ENCODE peak calls at places on chromosomes 2 and 18, in four cellular contexts. X is K562, F is HepG2, T is GM12878. S is an unnamed sample.

GRCh38 chr2:45119038-45119437 is 109.8 kb upstream of the SIX2 start:
- DNase-seq in X (no peak), F (peak; percentile 67), T (no peak), S (no peak)

GRCh38 chr2:144132357-144132756 is 387.6 kb downstream of the ZEB2 start:
- DNase-seq in X (no peak), F (no peak), T (no peak), S (no peak)

GRCh38 chr18:50286391-50287027 is 983 bp downstream of the CXXC1 start:
- DNase-seq in X (peak; percentile 56), F (no peak), T (no peak), S (peak; percentile 59)

GRCh38 chr2:42224422-42225067 is 55.4 kb downstream of the EML4 start:
- DNase-seq in X (no peak), F (no peak), T (no peak), S (no peak)

GRCh38 chr2:44927979-44928659 is 13.4 kb upstream of the SIX3 start:
- DNase-seq in X (no peak), F (no peak), T (no peak), S (peak; percentile 64)

GRCh38 chr18:26721876-26722581 is 143.5 kb downstream of the AQP4 start:
- DNase-seq in X (no peak), F (no peak), T (no peak), S (no peak)

GRCh38 chr2:47494267-47495130 is 91.5 kb downstream of the MSH2 start:
- DNase-seq in X (no peak), F (no peak), T (no peak), S (no peak)

GRCh38 chr18:36075862-36076587 is 8.7 kb upstream of the RPRD1A start:
- DNase-seq in X (no peak), F (peak; percentile 58), T (peak; percentile 21), S (no peak)

GRCh38 chr18:48032876-48033769 is 102.7 kb upstream of the SMAD2 start:
- DNase-seq in X (no peak), F (no peak), T (no peak), S (no peak)

GRCh38 chr18:43420950-43421349 is 143.7 kb upstream of the SYT4 start:
- DNase-seq in X (no peak), F (no peak), T (no peak), S (peak; percentile 29)

GRCh38 chr2:140997997-140998396 is 1132.8 kb downstream of the LRP1B start:
- DNase-seq in X (no peak), F (no peak), T (no peak), S (no peak)

GRCh38 chr2:39778775-39779751 is at the start of gene THUMPD2:
- DNase-seq in X (peak; percentile 82), F (peak; percentile 51), T (no peak), S (peak; percentile 80)

GRCh38 chr2:159961005-159961404 is 101.4 kb downstream of the PLA2R1 start:
- DNase-seq in X (no peak), F (no peak), T (no peak), S (no peak)

GRCh38 chr2:100271210-100271609 is 51.1 kb downstream of the LONRF2 start:
- DNase-seq in X (no peak), F (no peak), T (no peak), S (no peak)

GRCh38 chr18:23943104-23943503 is 71.5 kb upstream of the TTC39C start:
- DNase-seq in X (no peak), F (no peak), T (peak; percentile 68), S (no peak)

GRCh38 chr2:43236256-43236655 is 9.8 kb upstream of the ZFP36L2 start:
- DNase-seq in X (no peak), F (no peak), T (no peak), S (no peak)

GRCh38 chr2:214052235-214052634 is 358.6 kb upstream of the VWC2L start:
- DNase-seq in X (no peak), F (no peak), T (no peak), S (no peak)

GRCh38 chr18:25136416-25137132 is 215.4 kb downstream of the ZNF521 start:
- DNase-seq in X (no peak), F (no peak), T (no peak), S (no peak)

GRCh38 chr18:27619906-27620305 is 434.8 kb upstream of the CHST9 start:
- DNase-seq in X (no peak), F (no peak), T (no peak), S (no peak)

GRCh38 chr2:62894966-62895631 is 155.5 kb upstream of the OTX1 start:
- DNase-seq in X (no peak), F (no peak), T (no peak), S (no peak)

GRCh38 chr2:99754215-99754614 is 264.4 kb upstream of the REV1 start:
- DNase-seq in X (no peak), F (no peak), T (no peak), S (no peak)

GRCh38 chr2:48874282-48874681 is 118.8 kb upstream of the LHCGR start:
- DNase-seq in X (no peak), F (no peak), T (no peak), S (no peak)

GRCh38 chr2:212892193-212892592 is 259.2 kb downstream of the IKZF2 start:
- DNase-seq in X (no peak), F (peak; percentile 46), T (no peak), S (peak; percentile 14)

GRCh38 chr18:4511166-4511565 is 56.1 kb upstream of the DLGAP1 start:
- DNase-seq in X (no peak), F (no peak), T (no peak), S (no peak)

GRCh38 chr18:48555465-48555995 is 16.7 kb downstream of the CTIF start:
- DNase-seq in X (no peak), F (no peak), T (no peak), S (no peak)

GRCh38 chr2:238920601-238921001 is 72.7 kb downstream of the TWIST2 start:
- DNase-seq in X (no peak), F (no peak), T (no peak), S (no peak)

GRCh38 chr2:104852161-104852689 is 1.7 kb upstream of the POU3F3 start:
- DNase-seq in X (no peak), F (no peak), T (no peak), S (peak; percentile 48)

GRCh38 chr2:1881502-1881901 is 137.2 kb upstream of the PXDN start:
- DNase-seq in X (no peak), F (no peak), T (no peak), S (no peak)

GRCh38 chr2:161569401-161569800 is 54.8 kb upstream of the SLC4A10 start:
- DNase-seq in X (no peak), F (no peak), T (no peak), S (no peak)

GRCh38 chr18:63951302-63951705 is 2.2 kb downstream of the HMSD start:
- DNase-seq in X (no peak), F (no peak), T (no peak), S (no peak)

GRCh38 chr2:55986700-55987440 is 63.3 kb upstream of the EFEMP1 start:
- DNase-seq in X (no peak), F (no peak), T (no peak), S (no peak)

GRCh38 chr2:99430614-99431258 is 59.1 kb downstream of the REV1 start:
- DNase-seq in X (no peak), F (no peak), T (no peak), S (no peak)

GRCh38 chr18:51621103-51621969 is 423.9 kb upstream of the MEX3C start:
- DNase-seq in X (peak; percentile 30), F (peak; percentile 21), T (peak; percentile 12), S (peak; percentile 79)

GRCh38 chr18:24958001-24958400 is 394.0 kb downstream of the ZNF521 start:
- DNase-seq in X (no peak), F (no peak), T (no peak), S (no peak)

GRCh38 chr18:9106094-9106493 is 3.6 kb downstream of the NDUFV2 start:
- DNase-seq in X (no peak), F (peak; percentile 41), T (no peak), S (no peak)

GRCh38 chr18:9102391-9103216 is at the start of gene NDUFV2:
- DNase-seq in X (peak; percentile 99), F (peak; percentile 87), T (peak; percentile 77), S (peak; percentile 98)

GRCh38 chr18:9103488-9103887 is 989 bp downstream of the NDUFV2 start:
- DNase-seq in X (no peak), F (no peak), T (no peak), S (no peak)

GRCh38 chr18:9105420-9105819 is 2.9 kb downstream of the NDUFV2 start:
- DNase-seq in X (no peak), F (no peak), T (no peak), S (no peak)

GRCh38 chr18:9104244-9104901 is 1.9 kb downstream of the NDUFV2 start:
- DNase-seq in X (no peak), F (no peak), T (no peak), S (no peak)
- TF ChIP-seq CREM in X (no peak), F (no peak), T (no peak), S (no peak)

DNA sequence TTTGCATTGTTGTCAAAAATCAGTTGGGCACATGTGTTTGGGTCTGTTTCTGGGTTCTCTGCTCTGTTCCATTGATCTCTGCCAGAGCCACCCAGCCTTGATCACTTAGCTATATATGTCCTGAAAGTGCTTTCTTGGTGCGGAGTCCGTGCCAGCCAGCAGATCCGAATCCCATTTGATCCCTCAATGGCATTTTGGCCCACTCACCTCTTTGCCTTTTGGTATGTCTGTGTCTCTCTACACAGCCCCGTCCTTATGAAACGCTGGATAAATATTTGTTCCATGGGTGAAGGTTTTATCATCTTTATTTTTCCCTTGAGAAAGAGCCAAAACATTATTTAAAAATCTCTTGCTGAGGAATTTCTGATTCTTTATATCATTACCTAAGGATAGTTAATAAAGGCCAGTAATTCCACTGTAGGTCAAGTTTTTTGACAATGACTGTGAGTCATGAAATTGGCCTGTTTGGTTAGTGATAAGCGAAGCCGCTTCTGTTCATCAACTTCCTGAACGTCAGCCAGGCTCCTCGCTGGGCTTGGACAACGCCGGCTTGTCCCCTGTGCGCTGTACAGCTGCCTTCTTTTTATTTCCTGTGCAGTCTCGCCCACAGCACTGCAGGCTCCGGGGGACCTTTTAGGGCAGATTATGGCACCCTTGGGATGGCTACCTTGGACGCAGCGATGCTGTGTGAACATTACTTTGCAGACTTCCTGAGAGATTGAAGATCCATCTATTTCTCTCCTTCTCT is 24.9 kb downstream of the MTCL1 start:
- DNase-seq in X (peak; percentile 84), F (peak; percentile 91), T (no peak), S (no peak)
- TF ChIP-seq CREM in X (peak; percentile 84), F (no peak), T (no peak), S (no peak)

DNA sequence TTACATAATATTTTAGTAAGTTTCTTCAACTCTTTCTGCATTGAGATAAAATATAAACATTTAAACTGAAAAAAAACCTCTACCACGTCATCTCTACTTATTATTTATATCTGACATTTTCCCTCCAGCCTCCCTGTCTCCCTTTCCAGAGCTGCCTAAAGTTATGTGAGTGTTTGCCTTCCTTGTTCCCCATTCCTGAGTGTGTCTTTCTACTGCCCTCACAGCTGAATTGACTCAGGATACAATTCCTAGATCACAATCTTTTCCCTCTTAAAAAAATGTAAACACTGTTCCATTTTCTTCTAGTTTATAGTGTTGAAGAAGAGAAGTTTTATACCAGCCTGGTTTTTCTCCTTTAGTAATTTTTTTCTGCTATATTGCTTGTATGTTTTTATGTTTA is 5.3 kb downstream of the TRPM8 start:
- DNase-seq in X (no peak), F (no peak), T (no peak), S (no peak)
- TF ChIP-seq CREM in X (no peak), F (no peak), T (no peak), S (no peak)

GRCh38 chr2:61705625-61706024 is 148.2 kb downstream of the FAM161A start:
- DNase-seq in X (no peak), F (no peak), T (no peak), S (no peak)
- TF ChIP-seq CREM in X (no peak), F (no peak), T (no peak), S (no peak)

GRCh38 chr18:13252696-13253410 is 34.3 kb downstream of the LDLRAD4 start:
- DNase-seq in X (no peak), F (no peak), T (no peak), S (no peak)
- TF ChIP-seq CREM in X (no peak), F (no peak), T (no peak), S (no peak)

S was measured in WTC11.